ENCODE peak calls at places on chromosome 7, in six cellular contexts. W, O, M, I, J and G are unnamed samples. For H3K4me1, H3K36me3 and H3K27me3, the result is how much of the 10 kb centered on the place peaks cover.

GRCh38 chr7:111025013-111025412 is 65.9 kb upstream of the LRRN3 start:
- DNase-seq in M (no peak), J (peak), O (no peak), W (no peak), I (no peak), G (no peak)

GRCh38 chr7:131110294-131111080 is 217.2 kb upstream of the MKLN1 start:
- DNase-seq in M (peak), J (no peak), O (no peak), W (peak), I (no peak), G (peak)

GRCh38 chr7:46007990-46008643 is 87.0 kb upstream of the IGFBP3 start:
- DNase-seq in O (no peak), W (no peak), M (peak), I (no peak), J (no peak), G (no peak)

GRCh38 chr7:156759143-156759542 is 118.6 kb downstream of the RNF32 start:
- DNase-seq in M (no peak), J (no peak), I (no peak), O (no peak), W (no peak), G (no peak)

GRCh38 chr7:14902589-14902963 is at the start of gene DGKB:
- DNase-seq in O (no peak), I (no peak), M (no peak), W (peak), J (no peak), G (no peak)

GRCh38 chr7:151682831-151683614 is 163.3 kb upstream of the RHEB start:
- DNase-seq in W (no peak), J (no peak), M (no peak), O (no peak), I (no peak), G (no peak)

GRCh38 chr7:22900101-22900500 is 77.5 kb upstream of the TOMM7 start:
- DNase-seq in M (no peak), J (no peak), W (no peak), O (no peak), I (no peak), G (no peak)

GRCh38 chr7:106057962-106058901 is 53.9 kb downstream of the SYPL1 start:
- DNase-seq in O (no peak), I (peak), W (no peak), J (peak), M (no peak), G (no peak)

DNA sequence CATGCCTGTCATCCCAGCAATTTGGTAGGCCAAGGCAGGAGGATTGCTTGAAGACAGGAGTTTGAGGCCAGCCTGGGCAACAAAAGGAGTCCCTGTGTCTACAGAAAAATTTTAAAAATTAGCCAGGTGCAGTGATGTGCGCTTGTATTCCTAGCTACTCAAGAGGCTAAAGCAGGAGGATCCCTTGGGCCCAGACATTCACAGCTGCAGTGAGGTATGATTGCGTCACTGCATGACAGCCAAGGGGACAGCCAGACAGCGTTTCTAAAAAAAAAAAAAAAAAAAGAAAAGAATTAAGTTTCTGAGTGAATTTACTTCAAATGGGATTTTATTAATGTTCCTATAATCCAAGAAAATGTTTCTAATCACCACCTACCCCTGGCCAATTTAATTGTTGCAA is 87.4 kb upstream of the RNF148 start:
- DNase-seq in W (no peak), O (no peak), I (no peak), M (peak), J (no peak), G (no peak)
- H3K4me1 ChIP-seq in W (under half), O (under half), I (under half), M (under half), J (under half), G (under half)

GRCh38 chr7:135601182-135601581 is 43.5 kb downstream of the NUP205 start:
- DNase-seq in W (no peak), I (no peak), J (no peak), O (no peak), M (no peak), G (no peak)
- H3K36me3 ChIP-seq in W (under half), I (under half), J (half or more), O (under half), M (under half), G (half or more)

GRCh38 chr7:49885593-49886285 is 112.3 kb downstream of the VWC2 start:
- DNase-seq in I (no peak), O (no peak), J (no peak), M (no peak), W (no peak), G (no peak)
- H3K27me3 ChIP-seq in I (under half), O (under half), J (under half), M (under half), W (under half), G (under half)

GRCh38 chr7:42935861-42936260 is 3.7 kb downstream of the MRPL32 start:
- DNase-seq in J (no peak), O (no peak), W (no peak), I (no peak), M (no peak), G (no peak)

GRCh38 chr7:42931447-42931833 is 534 bp downstream of the PSMA2 start:
- DNase-seq in O (no peak), M (no peak), W (no peak), J (peak), I (no peak), G (no peak)

GRCh38 chr7:42930889-42931288 is 1.1 kb downstream of the PSMA2 start:
- DNase-seq in J (no peak), O (no peak), M (no peak), W (no peak), I (no peak), G (no peak)

GRCh38 chr7:42931834-42932651 is at the start of the genes MRPL32 and PSMA2:
- DNase-seq in W (peak), O (peak), M (peak), J (peak), I (peak), G (peak)

DNA sequence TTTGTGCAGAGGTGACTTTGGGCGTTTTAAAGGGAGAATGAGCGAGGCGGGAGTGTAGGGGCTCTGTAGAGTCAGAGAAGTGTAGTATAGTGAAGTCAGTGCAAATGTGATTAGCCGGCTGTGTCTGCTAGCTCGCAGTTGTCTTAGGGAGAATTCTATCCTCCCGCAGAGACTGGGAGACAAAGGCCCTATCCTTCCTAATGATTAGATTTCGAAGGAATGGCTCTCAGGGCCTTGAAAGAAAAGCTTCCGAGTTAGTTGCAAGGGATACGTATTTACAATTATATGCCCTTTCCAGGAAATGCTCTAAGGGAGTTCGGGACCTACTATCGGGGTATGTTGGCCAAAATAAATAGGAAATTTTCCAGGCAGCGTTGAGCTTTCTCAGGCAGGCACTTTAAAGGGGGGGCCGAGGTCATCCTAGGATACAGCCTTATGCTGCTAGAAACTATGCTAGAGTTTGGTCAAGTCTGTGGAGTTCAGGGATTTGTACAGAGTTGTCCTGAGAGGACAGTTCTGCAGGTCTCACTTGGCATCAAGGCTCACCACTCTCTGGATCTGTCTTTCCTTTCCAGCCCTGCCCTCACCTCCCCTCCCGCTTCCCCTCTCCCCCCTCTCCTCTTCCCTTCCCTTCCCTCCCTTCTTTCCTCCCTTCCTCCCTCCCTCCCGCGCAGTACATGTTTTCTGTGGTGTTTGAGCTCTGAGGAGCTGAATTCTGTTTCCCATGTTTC is 850 bp downstream of the MRPL32 start:
- DNase-seq in M (peak), O (no peak), J (peak), I (no peak), W (peak), G (peak)
- H3K4me1 ChIP-seq in M (under half), O (under half), J (half or more), I (under half), W (under half), G (under half)

GRCh38 chr7:5350174-5350463 is 67.4 kb downstream of the SLC29A4 start:
- DNase-seq in J (no peak), M (no peak), I (no peak), W (no peak), O (no peak), G (no peak)
- H3K36me3 ChIP-seq in J (under half), M (under half), I (under half), W (under half), O (under half), G (under half)

DNA sequence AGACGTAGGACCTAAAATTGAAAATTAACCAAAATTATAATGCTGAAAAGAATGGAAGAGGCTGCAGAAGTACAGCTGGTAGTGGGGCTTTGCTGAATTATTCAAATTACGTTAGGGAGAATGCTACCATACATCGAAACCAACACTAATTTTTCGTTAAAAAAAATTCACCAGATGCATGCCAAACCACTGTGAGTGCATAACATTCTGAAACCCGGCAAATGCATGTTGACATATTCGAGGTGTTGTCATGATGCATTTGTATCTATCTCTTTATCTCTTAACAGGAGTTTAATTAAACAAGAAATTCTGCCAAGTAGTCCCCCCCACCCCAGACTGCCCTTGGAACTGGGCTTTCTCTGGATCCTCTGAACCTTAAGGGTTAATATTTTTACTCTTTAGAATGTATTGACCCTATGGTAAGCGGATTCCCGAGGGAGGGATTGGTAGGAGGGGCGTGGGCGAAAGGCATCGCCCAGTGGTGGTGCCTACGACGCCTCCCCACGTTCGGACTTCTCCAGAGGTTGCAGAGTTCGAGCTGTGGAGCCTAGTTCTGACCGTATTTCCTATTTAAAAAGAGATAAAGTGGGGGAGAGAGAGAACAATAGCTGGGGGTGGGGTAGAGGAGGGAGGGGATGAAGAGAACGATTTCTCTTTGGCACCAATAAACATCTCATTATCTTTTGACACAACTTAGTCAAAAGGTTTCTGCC is 7.1 kb downstream of the DLX6 start:
- DNase-seq in O (no peak), W (no peak), J (no peak), M (no peak), I (no peak), G (peak)
- H3K27me3 ChIP-seq in O (half or more), W (under half), J (half or more), M (half or more), I (half or more), G (under half)

GRCh38 chr7:50666124-50666496 is 100.9 kb upstream of the DDC start:
- DNase-seq in O (no peak), I (no peak), M (no peak), J (no peak), W (no peak), G (no peak)
- H3K4me1 ChIP-seq in O (under half), I (under half), M (under half), J (under half), W (under half), G (under half)

GRCh38 chr7:135599471-135599870 is 41.8 kb downstream of the NUP205 start:
- DNase-seq in I (no peak), J (no peak), M (no peak), W (no peak), O (no peak), G (no peak)

GRCh38 chr7:135602304-135602703 is 44.6 kb downstream of the NUP205 start:
- DNase-seq in W (no peak), M (peak), J (no peak), I (no peak), O (no peak), G (no peak)

GRCh38 chr7:135597926-135598305 is 40.2 kb downstream of the NUP205 start:
- DNase-seq in I (no peak), O (no peak), M (no peak), W (no peak), J (no peak), G (no peak)

DNA sequence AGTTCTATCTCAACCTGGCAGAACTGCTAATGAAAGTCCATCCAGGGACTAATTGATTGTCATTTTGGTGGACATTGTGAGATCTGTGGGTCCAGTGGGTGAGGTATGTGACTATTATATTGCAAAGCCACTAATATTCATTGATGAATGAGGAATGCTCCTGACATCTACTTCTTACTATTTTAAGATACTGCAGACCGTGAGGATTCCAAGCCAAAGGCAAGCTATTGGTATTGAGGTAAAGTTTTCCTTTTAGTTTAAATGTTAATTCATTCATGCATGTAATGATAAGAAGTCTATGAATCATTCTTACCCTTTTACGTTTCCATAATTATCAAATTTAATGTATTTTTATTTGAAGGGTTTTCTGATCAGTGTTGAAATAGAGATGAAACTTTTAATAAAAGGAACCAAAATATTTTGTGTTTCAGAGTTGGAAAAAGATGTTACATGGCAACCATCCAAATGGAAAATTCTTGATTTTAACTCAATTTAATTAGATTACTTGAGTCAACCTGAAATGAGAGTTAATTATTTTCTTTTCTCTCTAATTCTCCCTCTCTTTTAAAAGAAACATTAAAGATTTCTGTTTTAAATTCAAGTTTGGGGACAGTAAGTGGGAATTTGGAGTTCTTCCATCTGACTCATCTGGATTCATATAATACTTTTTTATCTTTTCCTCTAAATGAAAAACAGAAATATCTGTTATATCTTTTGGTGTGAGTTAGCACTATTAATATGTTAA is 39.6 kb downstream of the NUP205 start:
- DNase-seq in W (no peak), O (no peak), I (no peak), J (no peak), M (no peak), G (no peak)
- H3K36me3 ChIP-seq in W (under half), O (under half), I (under half), J (half or more), M (under half), G (half or more)

GRCh38 chr7:35260254-35260653 is 6.4 kb upstream of the TBX20 start:
- DNase-seq in W (no peak), M (no peak), I (no peak), O (no peak), J (no peak), G (no peak)

GRCh38 chr7:35259555-35259954 is 5.7 kb upstream of the TBX20 start:
- DNase-seq in I (no peak), W (no peak), M (no peak), O (no peak), J (no peak), G (no peak)

GRCh38 chr7:35258891-35259537 is 5.1 kb upstream of the TBX20 start:
- DNase-seq in M (no peak), J (no peak), W (no peak), O (no peak), I (no peak), G (no peak)

GRCh38 chr7:35261476-35262285 is 7.8 kb upstream of the TBX20 start:
- DNase-seq in M (no peak), O (no peak), W (no peak), J (no peak), I (no peak), G (no peak)

GRCh38 chr7:35261041-35261440 is 7.1 kb upstream of the TBX20 start:
- DNase-seq in O (no peak), M (no peak), W (no peak), I (no peak), J (no peak), G (no peak)
- H3K27me3 ChIP-seq in O (under half), M (half or more), W (half or more), I (under half), J (under half), G (under half)

GRCh38 chr7:26305869-26306665 is 14.4 kb downstream of the SNX10 start:
- DNase-seq in O (no peak), J (no peak), M (peak), W (no peak), I (no peak), G (no peak)
- H3K4me1 ChIP-seq in O (under half), J (under half), M (under half), W (under half), I (under half), G (under half)